ENCODE peak calls at places on chromosomes 1 and 21, in four cellular contexts. V is SK-N-SH, C is breast epithelium, Q is prostate gland. A is an unnamed sample.

GRCh38 chr1:46479744-46480350 is 9.8 kb upstream of the DMBX1 start:
- DNase-seq in V (no peak), C (no peak), Q (no peak), A (no peak)

GRCh38 chr1:58282623-58283022 is 263.9 kb downstream of the OMA1 start:
- DNase-seq in V (no peak), C (no peak), Q (no peak), A (no peak)

GRCh38 chr1:207933205-207933800 is 22.4 kb upstream of the CD34 start:
- DNase-seq in V (no peak), C (no peak), Q (no peak), A (no peak)

GRCh38 chr1:232634086-232634485 is 4.2 kb upstream of the SIPA1L2 start:
- DNase-seq in V (no peak), C (no peak), Q (peak), A (peak)

GRCh38 chr1:212980123-212980800 is 29.9 kb downstream of the VASH2 start:
- DNase-seq in V (no peak), C (no peak), Q (no peak), A (no peak)

GRCh38 chr1:59516881-59517280 is 220.0 kb downstream of the FGGY start:
- DNase-seq in V (no peak), C (no peak), Q (peak), A (no peak)

GRCh38 chr1:156752843-156753486 is 1.5 kb upstream of the HDGF start:
- DNase-seq in V (no peak), C (no peak), Q (no peak), A (no peak)

GRCh38 chr21:46273341-46273740 is 12.1 kb downstream of the MCM3AP start:
- DNase-seq in V (no peak), C (no peak), Q (no peak), A (no peak)

GRCh38 chr1:92483442-92484170 is 3.1 kb downstream of the GFI1 start:
- DNase-seq in V (peak), C (no peak), Q (no peak), A (peak)

GRCh38 chr1:16181887-16182719 is 26.2 kb upstream of the EPHA2 start:
- DNase-seq in V (no peak), C (peak), Q (peak), A (peak)

GRCh38 chr1:152566681-152567080 is at the start of gene LCE3E:
- DNase-seq in V (no peak), C (no peak), Q (no peak), A (no peak)

GRCh38 chr21:27149034-27149433 is 182.1 kb upstream of the ADAMTS5 start:
- DNase-seq in V (no peak), C (no peak), Q (no peak), A (no peak)

GRCh38 chr1:17636612-17637011 is 97.1 kb downstream of the ARHGEF10L start:
- DNase-seq in V (no peak), C (no peak), Q (no peak), A (no peak)

GRCh38 chr1:186999506-186999905 is 170.8 kb downstream of the PLA2G4A start:
- DNase-seq in V (no peak), C (no peak), Q (no peak), A (no peak)

GRCh38 chr1:38475624-38476005 is 384.0 kb downstream of the RRAGC start:
- DNase-seq in V (no peak), C (no peak), Q (no peak), A (no peak)

GRCh38 chr1:15627343-15627988 is 10.2 kb downstream of the DDI2 start:
- DNase-seq in V (no peak), C (no peak), Q (no peak), A (no peak)

GRCh38 chr1:231041705-231042261 is 1.7 kb upstream of the FAM89A start:
- DNase-seq in V (no peak), C (no peak), Q (no peak), A (no peak)

GRCh38 chr1:8763888-8764287 is 53.6 kb downstream of the RERE start:
- DNase-seq in V (no peak), C (no peak), Q (no peak), A (no peak)
- TF ChIP-seq CTCF in V (no peak), C (no peak), Q (no peak), A (no peak)

GRCh38 chr1:21131200-21131599 is 45.5 kb downstream of the EIF4G3 start:
- DNase-seq in V (no peak), C (no peak), Q (no peak), A (no peak)

GRCh38 chr1:21124846-21125245 is 51.9 kb downstream of the EIF4G3 start:
- DNase-seq in V (no peak), C (no peak), Q (no peak), A (no peak)

GRCh38 chr1:21126324-21126723 is 50.4 kb downstream of the EIF4G3 start:
- DNase-seq in V (no peak), C (no peak), Q (no peak), A (no peak)

GRCh38 chr1:21123287-21123961 is 53.3 kb downstream of the EIF4G3 start:
- DNase-seq in V (no peak), C (no peak), Q (no peak), A (no peak)

DNA sequence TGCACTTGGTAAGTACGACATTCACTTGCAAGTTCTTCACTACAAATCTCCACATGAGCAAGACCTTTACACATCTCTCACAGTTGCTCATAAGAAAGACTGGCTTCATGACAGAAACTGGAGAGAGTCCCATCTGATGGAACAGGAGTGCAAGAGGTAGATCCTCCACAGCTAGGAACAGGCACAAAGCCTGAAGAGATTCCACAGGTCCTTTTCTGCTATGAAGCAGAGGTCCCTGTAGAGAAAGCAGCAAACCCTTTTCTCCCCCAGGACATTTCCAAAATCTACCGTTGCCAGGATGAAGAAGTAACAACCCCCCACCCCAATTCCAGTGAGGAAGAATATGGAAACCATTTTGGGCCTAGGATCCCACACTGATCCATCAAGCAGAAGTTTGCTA is 47.3 kb downstream of the EIF4G3 start:
- DNase-seq in V (no peak), C (no peak), Q (no peak), A (no peak)
- TF ChIP-seq POLR2AphosphoS5 in V (no peak), C (no peak), Q (no peak), A (no peak)

GRCh38 chr1:113123737-113124136 is 50.7 kb downstream of the LRIG2 start:
- DNase-seq in V (no peak), C (no peak), Q (no peak), A (no peak)
- TF ChIP-seq CTCF in V (no peak), C (no peak), Q (no peak), A (no peak)

GRCh38 chr1:44222397-44223334 is 9.4 kb downstream of the DMAP1 start:
- DNase-seq in V (peak), C (no peak), Q (no peak), A (no peak)
- TF ChIP-seq POLR2AphosphoS5 in V (no peak), C (no peak), Q (no peak), A (no peak)

DNA sequence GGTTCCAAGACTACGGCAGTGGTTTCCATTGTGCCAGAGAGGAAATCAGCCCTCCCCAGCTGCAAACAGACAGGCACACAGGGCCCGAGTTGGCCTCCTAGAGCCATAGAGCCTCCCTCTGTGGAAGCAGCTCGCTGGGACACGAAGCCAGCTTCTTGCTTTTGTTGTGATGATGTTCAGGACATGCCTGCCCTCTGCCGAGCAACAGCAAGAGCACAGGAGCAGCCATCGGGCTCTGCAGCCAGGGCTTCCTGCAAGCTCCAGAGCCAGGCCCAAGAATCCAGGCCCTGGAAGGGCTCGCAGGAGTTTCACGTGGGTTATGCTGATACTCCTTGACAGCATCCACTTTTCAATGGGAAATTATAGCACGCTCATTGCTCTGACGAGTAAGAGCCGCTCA is 18.5 kb downstream of the NPHP4 start:
- DNase-seq in V (no peak), C (peak), Q (no peak), A (no peak)
- TF ChIP-seq CTCF in V (no peak), C (no peak), Q (no peak), A (no peak)

DNA sequence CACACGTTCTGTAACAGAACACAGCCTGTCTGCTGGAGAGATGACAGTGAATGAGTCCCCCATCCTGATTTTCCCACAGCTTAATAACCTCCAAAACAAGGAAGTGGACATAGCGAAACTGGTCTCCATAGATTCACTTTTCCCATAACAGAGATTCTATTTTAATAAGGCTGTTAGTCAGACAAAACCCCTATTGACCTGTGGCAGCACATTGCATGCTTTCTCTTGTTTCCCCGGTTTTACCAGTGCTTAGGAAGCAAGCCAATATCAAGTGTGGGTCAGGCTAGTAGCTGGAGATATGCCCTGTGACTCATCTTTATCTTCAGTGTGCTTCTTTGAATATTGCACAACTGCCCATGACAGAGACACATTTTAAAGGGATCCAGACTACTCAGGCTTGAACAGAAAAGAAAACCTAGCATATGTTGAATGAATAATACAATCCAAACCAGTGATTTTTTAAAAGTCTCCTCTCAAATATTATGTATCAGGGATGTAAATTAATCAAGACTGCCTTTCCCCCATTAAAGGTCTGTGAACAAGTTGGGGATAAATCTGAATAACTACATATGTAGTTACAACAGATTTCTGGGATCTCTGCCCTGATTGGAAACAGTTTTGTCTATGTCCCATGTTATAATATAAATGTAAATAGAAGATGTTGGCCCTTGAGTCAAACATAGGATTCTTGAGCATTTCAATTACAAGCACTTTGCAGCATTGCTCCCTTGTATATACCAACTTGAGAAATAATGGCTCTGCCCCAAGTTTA is 11.9 kb upstream of the CLDN8 start:
- DNase-seq in V (no peak), C (no peak), Q (peak), A (no peak)
- TF ChIP-seq POLR2AphosphoS5 in V (no peak), C (no peak), Q (peak), A (peak)

GRCh38 chr1:172121071-172121717 is 279.9 kb downstream of the DNM3 start:
- DNase-seq in V (no peak), C (no peak), Q (no peak), A (no peak)

GRCh38 chr1:172122381-172122780 is 281.1 kb downstream of the DNM3 start:
- DNase-seq in V (no peak), C (no peak), Q (no peak), A (no peak)

GRCh38 chr1:172125812-172126430 is 284.6 kb downstream of the DNM3 start:
- DNase-seq in V (no peak), C (no peak), Q (no peak), A (no peak)

GRCh38 chr1:172120381-172120780 is 279.1 kb downstream of the DNM3 start:
- DNase-seq in V (no peak), C (no peak), Q (no peak), A (no peak)

DNA sequence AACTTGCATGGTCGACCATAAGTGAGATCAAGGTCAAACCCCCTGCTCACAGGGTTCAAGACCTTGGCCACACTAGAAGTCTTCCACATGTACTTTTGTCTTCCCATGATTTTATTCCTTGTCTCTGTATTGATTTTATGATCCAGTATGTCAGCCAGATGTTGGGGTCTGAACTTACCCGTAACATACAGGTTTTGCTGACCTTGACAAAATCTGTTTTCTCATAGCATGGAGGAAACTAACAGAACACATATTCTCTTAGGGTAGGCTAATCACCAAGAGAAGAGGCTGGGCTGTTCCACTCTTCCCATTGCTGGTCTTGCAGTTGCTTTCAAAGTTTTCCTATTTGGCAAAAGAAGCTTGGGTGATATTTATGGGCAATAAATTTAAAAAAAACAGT is 284.0 kb downstream of the DNM3 start:
- DNase-seq in V (no peak), C (no peak), Q (no peak), A (no peak)
- TF ChIP-seq CTCF in V (no peak), C (no peak), Q (no peak), A (no peak)

GRCh38 chr1:202023033-202023433 is 12.6 kb downstream of the ELF3 start:
- DNase-seq in V (no peak), C (peak), Q (peak), A (peak)
- TF ChIP-seq POLR2AphosphoS5 in V (no peak), C (no peak), Q (peak), A (peak)

A was measured in transverse colon.